ENCODE peak calls at places on chromosomes 3 and 15, in four cellular contexts. N is HepG2, M is GM12878, G is K562. E is an unnamed sample.

GRCh38 chr3:164832216-164832615 is 246.1 kb downstream of the SI start:
- DNase-seq in N (no peak), M (no peak), G (no peak), E (no peak)

GRCh38 chr3:182920515-182921084 is 59.7 kb downstream of the DCUN1D1 start:
- DNase-seq in N (no peak), M (no peak), G (peak; percentile 70), E (peak; percentile 22)

GRCh38 chr15:100263721-100264455 is 77.9 kb downstream of the ADAMTS17 start:
- DNase-seq in N (no peak), M (no peak), G (no peak), E (no peak)

GRCh38 chr3:78139166-78139565 is 1099.3 kb downstream of the ROBO2 start:
- DNase-seq in N (no peak), M (no peak), G (no peak), E (no peak)

GRCh38 chr3:67017211-67017610 is 19.1 kb downstream of the KBTBD8 start:
- DNase-seq in N (peak; percentile 67), M (no peak), G (peak; percentile 51), E (no peak)

GRCh38 chr3:117278424-117279190 is 569.0 kb downstream of the TUSC7 start:
- DNase-seq in N (peak; percentile 28), M (peak; percentile 30), G (no peak), E (no peak)

GRCh38 chr15:80856809-80857377 is 77.7 kb downstream of the CEMIP start:
- DNase-seq in N (peak; percentile 97), M (no peak), G (no peak), E (peak; percentile 35)

GRCh38 chr3:59317386-59317785 is 267.6 kb upstream of the CFAP20DC start:
- DNase-seq in N (no peak), M (no peak), G (no peak), E (no peak)

GRCh38 chr3:41682996-41683395 is 278.9 kb downstream of the ULK4 start:
- DNase-seq in N (no peak), M (no peak), G (no peak), E (no peak)

GRCh38 chr15:32029862-32030781 is at the start of gene CHRNA7:
- DNase-seq in N (peak; percentile 12), M (no peak), G (peak; percentile 88), E (peak; percentile 77)

GRCh38 chr3:52481819-52482521 is 13.2 kb upstream of the STAB1 start:
- DNase-seq in N (no peak), M (no peak), G (peak; percentile 67), E (peak; percentile 89)

GRCh38 chr3:27486328-27486727 is 2.1 kb upstream of the SLC4A7 start:
- DNase-seq in N (no peak), M (no peak), G (no peak), E (no peak)

GRCh38 chr15:59252137-59252536 is 45.5 kb downstream of the LDHAL6B start:
- DNase-seq in N (no peak), M (no peak), G (no peak), E (no peak)

GRCh38 chr15:59249816-59250215 is 43.2 kb downstream of the LDHAL6B start:
- DNase-seq in N (no peak), M (no peak), G (no peak), E (no peak)

GRCh38 chr15:59250249-59250648 is 43.6 kb downstream of the LDHAL6B start:
- DNase-seq in N (no peak), M (no peak), G (no peak), E (no peak)

GRCh38 chr15:59247364-59247763 is 40.7 kb downstream of the LDHAL6B start:
- DNase-seq in N (peak; percentile 74), M (no peak), G (no peak), E (peak; percentile 67)

GRCh38 chr15:59251001-59251845 is 44.6 kb downstream of the LDHAL6B start:
- DNase-seq in N (no peak), M (peak; percentile 79), G (no peak), E (no peak)
- TF ChIP-seq CREM in N (no peak), M (peak; percentile 41), G (no peak), E (no peak)

DNA sequence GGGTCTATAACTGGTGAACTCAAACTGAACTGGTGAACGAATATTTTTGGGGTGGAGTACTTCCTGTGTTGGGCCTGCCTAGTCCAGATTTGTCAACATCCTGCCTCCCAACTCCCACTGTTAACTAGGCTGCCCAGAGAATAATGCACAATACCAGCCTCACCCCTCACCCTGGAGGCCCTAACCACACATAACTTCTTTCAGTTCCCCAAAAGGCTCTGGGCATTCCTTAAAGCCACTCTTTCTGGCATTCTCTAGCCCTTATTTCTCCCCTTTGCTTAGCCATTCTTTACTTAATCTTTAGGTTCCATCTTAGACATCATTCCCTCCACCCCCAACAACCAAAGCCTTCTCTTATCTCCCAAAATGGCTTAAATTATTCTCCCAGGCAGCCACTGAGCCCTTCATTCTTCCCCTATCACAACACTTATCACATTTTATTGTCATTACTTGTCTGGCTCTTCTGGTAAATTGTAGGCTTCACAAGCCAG is 9.1 kb upstream of the SEC11A start:
- DNase-seq in N (no peak), M (peak; percentile 71), G (no peak), E (no peak)
- TF ChIP-seq CREM in N (no peak), M (no peak), G (no peak), E (no peak)

DNA sequence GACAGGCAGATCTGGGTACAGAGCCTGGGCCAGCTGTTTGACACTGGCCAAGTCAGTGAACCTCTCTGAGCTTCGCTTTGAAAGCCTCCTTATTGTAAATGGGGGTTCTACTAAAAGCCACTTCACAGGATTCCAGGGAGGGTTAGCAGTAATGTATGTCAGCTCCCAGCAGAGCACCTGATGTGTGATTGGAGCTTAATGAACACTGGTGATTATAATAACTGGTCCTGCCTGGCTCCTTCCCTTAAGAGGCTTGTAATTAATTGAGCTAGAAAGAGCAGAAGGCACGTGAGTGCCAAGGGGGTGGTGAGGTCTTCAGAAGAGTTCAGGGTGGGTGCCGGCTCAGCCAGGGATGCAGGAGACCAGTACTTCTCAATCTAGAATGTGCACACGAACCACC is 5.8 kb upstream of the CHRNA3 start:
- DNase-seq in N (no peak), M (no peak), G (no peak), E (no peak)
- TF ChIP-seq CREM in N (no peak), M (no peak), G (no peak), E (no peak)

DNA sequence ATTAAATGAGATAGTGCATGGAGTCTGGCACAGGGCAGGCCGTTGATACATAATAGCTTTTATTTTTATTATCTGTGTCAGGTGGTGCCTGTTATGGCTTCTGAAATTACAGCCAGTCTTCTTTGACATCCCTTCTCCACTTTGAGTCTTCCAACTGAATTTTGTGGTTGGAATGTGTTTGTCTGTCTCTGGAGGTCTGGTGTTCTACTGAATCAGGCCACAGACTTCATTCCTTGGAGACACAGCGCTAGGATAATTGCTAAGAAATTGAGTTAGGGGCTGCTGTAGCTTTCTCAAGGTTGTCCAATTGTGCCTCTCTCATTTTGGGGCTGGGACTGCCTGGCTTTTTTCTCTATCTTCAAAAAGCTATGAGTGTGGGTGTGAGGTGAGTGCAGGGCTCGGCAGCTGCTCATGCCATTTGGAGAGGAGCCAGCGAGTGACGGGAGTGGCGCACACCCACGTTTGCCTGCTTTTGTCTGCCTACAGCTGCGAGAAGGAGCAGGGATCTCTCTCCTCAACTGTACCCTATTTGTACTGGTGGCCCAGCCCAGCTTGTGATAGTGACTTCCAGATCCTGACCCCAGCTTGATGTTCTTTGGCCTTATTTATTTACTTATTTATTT is 49.8 kb upstream of the SYN2 start:
- DNase-seq in N (no peak), M (no peak), G (no peak), E (no peak)
- TF ChIP-seq CREM in N (no peak), M (no peak), G (no peak), E (no peak)

E was measured in WTC11.